ENCODE peak calls at places on chromosomes 13 and 19, in seven cellular contexts. One of them, this sample, is unnamed.

GRCh38 chr13:93270769-93271753 is 44.5 kb downstream of the GPC6 start:
- DNase-seq in A549: peak; percentile 22
- DNase-seq in omental fat pad: no peak
- DNase-seq in posterior cingulate gyrus: no peak
- DNase-seq in H9: no peak
- DNase-seq in HEK293T: no peak
- DNase-seq in cardiac muscle cell: peak; percentile 28
- DNase-seq in this sample: peak; percentile 4

GRCh38 chr13:99993660-99994455 is 12.3 kb downstream of the ZIC2 start:
- DNase-seq in A549: no peak
- DNase-seq in omental fat pad: no peak
- DNase-seq in posterior cingulate gyrus: no peak
- DNase-seq in H9: no peak
- DNase-seq in HEK293T: no peak
- DNase-seq in cardiac muscle cell: no peak
- DNase-seq in this sample: no peak

GRCh38 chr19:17323274-17323972 is 11.2 kb downstream of the ANO8 start:
- DNase-seq in A549: no peak
- DNase-seq in omental fat pad: no peak
- DNase-seq in posterior cingulate gyrus: no peak
- DNase-seq in H9: no peak
- DNase-seq in HEK293T: no peak
- DNase-seq in cardiac muscle cell: no peak
- DNase-seq in this sample: no peak

GRCh38 chr13:80359459-80360297 is 18.8 kb upstream of the SPRY2 start:
- DNase-seq in A549: no peak
- DNase-seq in omental fat pad: no peak
- DNase-seq in posterior cingulate gyrus: no peak
- DNase-seq in H9: peak; percentile 80
- DNase-seq in HEK293T: peak; percentile 48
- DNase-seq in cardiac muscle cell: peak; percentile 62
- DNase-seq in this sample: no peak

GRCh38 chr13:48976677-48977625 is 1.2 kb downstream of the FNDC3A start:
- DNase-seq in A549: peak; percentile 3
- DNase-seq in omental fat pad: no peak
- DNase-seq in posterior cingulate gyrus: no peak
- DNase-seq in H9: no peak
- DNase-seq in HEK293T: no peak
- DNase-seq in cardiac muscle cell: no peak
- DNase-seq in this sample: no peak

GRCh38 chr13:25762795-25763377 is 288.9 kb downstream of the SHISA2 start:
- DNase-seq in A549: no peak
- DNase-seq in omental fat pad: no peak
- DNase-seq in posterior cingulate gyrus: no peak
- DNase-seq in H9: no peak
- DNase-seq in HEK293T: no peak
- DNase-seq in cardiac muscle cell: no peak
- DNase-seq in this sample: no peak

GRCh38 chr19:38263696-38264485 is 482 bp upstream of the SPINT2 start:
- DNase-seq in A549: peak; percentile 87
- DNase-seq in omental fat pad: no peak
- DNase-seq in posterior cingulate gyrus: peak; percentile 53
- DNase-seq in H9: peak; percentile 97
- DNase-seq in HEK293T: no peak
- DNase-seq in cardiac muscle cell: peak; percentile 69
- DNase-seq in this sample: peak; percentile 45

GRCh38 chr13:84126671-84127171 is 244.4 kb upstream of the SLITRK1 start:
- DNase-seq in A549: no peak
- DNase-seq in omental fat pad: no peak
- DNase-seq in posterior cingulate gyrus: no peak
- DNase-seq in H9: no peak
- DNase-seq in HEK293T: no peak
- DNase-seq in cardiac muscle cell: no peak
- DNase-seq in this sample: no peak

GRCh38 chr19:54955356-54955755 is 8.0 kb upstream of the NLRP7 start:
- DNase-seq in A549: no peak
- DNase-seq in omental fat pad: no peak
- DNase-seq in posterior cingulate gyrus: no peak
- DNase-seq in H9: no peak
- DNase-seq in HEK293T: no peak
- DNase-seq in cardiac muscle cell: no peak
- DNase-seq in this sample: no peak

GRCh38 chr19:46723023-46723461 is 6.1 kb upstream of the PRKD2 start:
- DNase-seq in A549: no peak
- DNase-seq in omental fat pad: no peak
- DNase-seq in posterior cingulate gyrus: no peak
- DNase-seq in H9: no peak
- DNase-seq in HEK293T: no peak
- DNase-seq in cardiac muscle cell: no peak
- DNase-seq in this sample: no peak

GRCh38 chr19:36488816-36489138 is 584 bp downstream of the ZNF566 start:
- DNase-seq in A549: no peak
- DNase-seq in omental fat pad: no peak
- DNase-seq in posterior cingulate gyrus: no peak
- DNase-seq in H9: no peak
- DNase-seq in HEK293T: peak; percentile 23
- DNase-seq in cardiac muscle cell: no peak
- DNase-seq in this sample: peak; percentile 33

GRCh38 chr13:29589234-29589633 is 6.3 kb downstream of the SLC7A1 start:
- DNase-seq in A549: no peak
- DNase-seq in omental fat pad: no peak
- DNase-seq in posterior cingulate gyrus: no peak
- DNase-seq in H9: no peak
- DNase-seq in HEK293T: no peak
- DNase-seq in cardiac muscle cell: no peak
- DNase-seq in this sample: peak; percentile 49

GRCh38 chr13:51341232-51341631 is 1.7 kb downstream of the SERPINE3 start:
- DNase-seq in A549: no peak
- DNase-seq in omental fat pad: no peak
- DNase-seq in posterior cingulate gyrus: no peak
- DNase-seq in H9: no peak
- DNase-seq in HEK293T: no peak
- DNase-seq in cardiac muscle cell: no peak
- DNase-seq in this sample: no peak

GRCh38 chr13:101681834-101682233 is 229.4 kb downstream of the ITGBL1 start:
- DNase-seq in A549: no peak
- DNase-seq in omental fat pad: no peak
- DNase-seq in posterior cingulate gyrus: no peak
- DNase-seq in H9: no peak
- DNase-seq in HEK293T: no peak
- DNase-seq in cardiac muscle cell: no peak
- DNase-seq in this sample: peak; percentile 31

GRCh38 chr13:49629196-49629938 is 1.1 kb downstream of the ARL11 start:
- DNase-seq in A549: no peak
- DNase-seq in omental fat pad: no peak
- DNase-seq in posterior cingulate gyrus: no peak
- DNase-seq in H9: no peak
- DNase-seq in HEK293T: no peak
- DNase-seq in cardiac muscle cell: no peak
- DNase-seq in this sample: no peak

GRCh38 chr13:48265217-48265815 is 32.3 kb downstream of the ITM2B start:
- DNase-seq in A549: no peak
- DNase-seq in omental fat pad: no peak
- DNase-seq in posterior cingulate gyrus: no peak
- DNase-seq in H9: no peak
- DNase-seq in HEK293T: no peak
- DNase-seq in cardiac muscle cell: no peak
- DNase-seq in this sample: no peak

GRCh38 chr13:101529419-101529818 is 76.9 kb downstream of the ITGBL1 start:
- DNase-seq in A549: no peak
- DNase-seq in omental fat pad: no peak
- DNase-seq in posterior cingulate gyrus: no peak
- DNase-seq in H9: no peak
- DNase-seq in HEK293T: no peak
- DNase-seq in cardiac muscle cell: peak; percentile 55
- DNase-seq in this sample: peak; percentile 81

GRCh38 chr13:30985637-30986205 is 53.3 kb downstream of the TEX26 start:
- DNase-seq in A549: no peak
- DNase-seq in omental fat pad: no peak
- DNase-seq in posterior cingulate gyrus: no peak
- DNase-seq in H9: no peak
- DNase-seq in HEK293T: no peak
- DNase-seq in cardiac muscle cell: peak; percentile 54
- DNase-seq in this sample: peak; percentile 78

GRCh38 chr19:43353606-43354304 is at the start of gene CD177:
- DNase-seq in A549: no peak
- DNase-seq in omental fat pad: no peak
- DNase-seq in posterior cingulate gyrus: no peak
- DNase-seq in H9: no peak
- DNase-seq in HEK293T: no peak
- DNase-seq in cardiac muscle cell: no peak
- DNase-seq in this sample: no peak

GRCh38 chr13:46738055-46738454 is 58.9 kb downstream of the ESD start:
- DNase-seq in A549: no peak
- DNase-seq in omental fat pad: no peak
- DNase-seq in posterior cingulate gyrus: no peak
- DNase-seq in H9: no peak
- DNase-seq in HEK293T: no peak
- DNase-seq in cardiac muscle cell: no peak
- DNase-seq in this sample: peak; percentile 58

GRCh38 chr13:112814905-112815585 is 125.2 kb downstream of the ATP11A start:
- DNase-seq in A549: no peak
- DNase-seq in omental fat pad: no peak
- DNase-seq in posterior cingulate gyrus: no peak
- DNase-seq in H9: no peak
- DNase-seq in HEK293T: no peak
- DNase-seq in cardiac muscle cell: peak; percentile 13
- DNase-seq in this sample: peak; percentile 19

GRCh38 chr19:14517446-14517839 is 754 bp downstream of the DNAJB1 start:
- DNase-seq in A549: no peak
- DNase-seq in omental fat pad: no peak
- DNase-seq in posterior cingulate gyrus: no peak
- DNase-seq in H9: no peak
- DNase-seq in HEK293T: peak; percentile 19
- DNase-seq in cardiac muscle cell: peak; percentile 37
- DNase-seq in this sample: peak; percentile 65

GRCh38 chr19:40407714-40408600 is 5.2 kb downstream of the PRX start:
- DNase-seq in A549: no peak
- DNase-seq in omental fat pad: no peak
- DNase-seq in posterior cingulate gyrus: no peak
- DNase-seq in H9: peak; percentile 30
- DNase-seq in HEK293T: no peak
- DNase-seq in cardiac muscle cell: no peak
- DNase-seq in this sample: no peak